ENCODE peak calls at places on chromosomes 5 and 9, in seven cellular contexts. Z, X, O, N, Y, V and K are unnamed samples.

GRCh38 chr5:1034986-1035385 is 26.4 kb downstream of the NKD2 start:
- DNase-seq in Z (no peak), X (no peak), O (no peak), N (no peak), Y (no peak), V (no peak), K (no peak)

GRCh38 chr5:180605554-180606214 is 14.4 kb upstream of the SCGB3A1 start:
- DNase-seq in Z (peak; percentile 16), X (peak; percentile 40), O (peak; percentile 53), N (no peak), Y (peak; percentile 60), V (peak; percentile 48), K (no peak)

GRCh38 chr9:33923079-33923478 is 106.1 kb downstream of the UBE2R2 start:
- DNase-seq in Z (no peak), X (no peak), O (no peak), N (no peak), Y (no peak), V (no peak), K (no peak)

GRCh38 chr5:173802670-173803165 is 85.4 kb upstream of the CPEB4 start:
- DNase-seq in Z (no peak), X (no peak), O (no peak), N (no peak), Y (peak; percentile 79), V (peak; percentile 67), K (no peak)

GRCh38 chr5:57450991-57451876 is 31.4 kb downstream of the ACTBL2 start:
- DNase-seq in Z (peak; percentile 98), X (no peak), O (peak; percentile 76), N (no peak), Y (no peak), V (no peak), K (no peak)

GRCh38 chr5:154380263-154380662 is 65.5 kb upstream of the SAP30L start:
- DNase-seq in Z (peak; percentile 72), X (no peak), O (no peak), N (no peak), Y (no peak), V (no peak), K (no peak)

GRCh38 chr5:150694638-150695037 is 6.2 kb downstream of the RBM22 start:
- DNase-seq in Z (peak; percentile 79), X (no peak), O (peak; percentile 26), N (no peak), Y (no peak), V (no peak), K (no peak)

GRCh38 chr5:169804861-169805260 is 167.8 kb downstream of the DOCK2 start:
- DNase-seq in Z (peak; percentile 56), X (no peak), O (peak; percentile 43), N (no peak), Y (no peak), V (no peak), K (no peak)

GRCh38 chr9:87087197-87087596 is 139.9 kb upstream of the GAS1 start:
- DNase-seq in Z (no peak), X (no peak), O (no peak), N (no peak), Y (no peak), V (no peak), K (no peak)

GRCh38 chr5:115414406-115415142 is 118.1 kb upstream of the CCDC112 start:
- DNase-seq in Z (peak; percentile 93), X (no peak), O (peak; percentile 50), N (peak; percentile 49), Y (no peak), V (peak; percentile 60), K (peak; percentile 92)

GRCh38 chr5:17190799-17191391 is 26.5 kb upstream of the BASP1 start:
- DNase-seq in Z (peak; percentile 70), X (no peak), O (peak; percentile 16), N (no peak), Y (no peak), V (no peak), K (no peak)

GRCh38 chr5:127796207-127796606 is 93.0 kb downstream of the CCDC192 start:
- DNase-seq in Z (no peak), X (no peak), O (no peak), N (no peak), Y (no peak), V (no peak), K (no peak)

GRCh38 chr5:127801751-127802476 is 98.7 kb downstream of the CCDC192 start:
- DNase-seq in Z (peak; percentile 53), X (no peak), O (peak; percentile 67), N (no peak), Y (no peak), V (peak; percentile 33), K (no peak)

GRCh38 chr5:127793879-127794278 is 90.7 kb downstream of the CCDC192 start:
- DNase-seq in Z (no peak), X (no peak), O (no peak), N (no peak), Y (no peak), V (no peak), K (no peak)

GRCh38 chr5:127802477-127802865 is 99.3 kb downstream of the CCDC192 start:
- DNase-seq in Z (peak; percentile 26), X (no peak), O (peak; percentile 6), N (no peak), Y (no peak), V (no peak), K (no peak)

DNA sequence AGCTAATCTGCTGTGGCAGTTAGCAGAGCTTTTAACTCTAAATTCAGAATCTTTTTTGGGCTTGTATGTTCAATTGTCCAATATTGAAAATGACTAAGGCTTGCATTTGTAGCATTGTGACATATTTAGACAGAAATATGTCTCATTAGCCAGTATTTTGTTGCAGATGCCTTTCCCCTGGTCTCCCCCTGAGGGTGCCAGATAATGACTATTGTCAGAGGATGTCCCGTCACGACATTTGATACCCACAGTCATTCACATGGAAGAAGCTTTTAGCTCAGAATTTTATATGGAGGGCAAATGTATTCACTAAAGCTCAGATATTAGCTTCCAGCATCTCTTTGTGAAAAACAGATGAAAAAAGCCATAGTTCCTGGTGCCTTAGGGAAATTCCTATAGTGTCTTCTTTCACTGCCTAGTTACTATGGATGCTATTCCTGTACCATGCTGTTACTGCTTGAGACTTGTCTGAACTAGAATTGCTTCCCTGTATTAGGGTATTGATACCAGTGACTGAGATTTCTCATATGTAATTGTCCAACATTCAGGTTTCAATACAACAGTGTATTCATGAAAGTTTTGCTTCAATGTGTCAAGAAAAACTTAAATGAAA is 96.2 kb downstream of the CCDC192 start:
- DNase-seq in Z (no peak), X (no peak), O (no peak), N (no peak), Y (no peak), V (no peak), K (no peak)
- TF ChIP-seq CTCF in Z (no peak), X (no peak), O (no peak), N (no peak), Y (no peak), V (no peak), K (no peak)

GRCh38 chr9:111548623-111549022 is 23.6 kb downstream of the ZNF483 start:
- DNase-seq in Z (no peak), X (no peak), O (no peak), N (no peak), Y (no peak), V (no peak), K (no peak)

GRCh38 chr9:111542497-111543254 is 17.7 kb downstream of the ZNF483 start:
- DNase-seq in Z (no peak), X (no peak), O (no peak), N (no peak), Y (no peak), V (no peak), K (no peak)
- H3K36me3 ChIP-seq in Z (no peaks in the 10 kb centered on the region), X (no peaks in the 10 kb centered on the region), O (peaks cover 2% of the 10 kb centered on the region), N (peaks cover 34% of the 10 kb centered on the region), Y (no peaks in the 10 kb centered on the region), V (no peaks in the 10 kb centered on the region), K (no peaks in the 10 kb centered on the region)

GRCh38 chr5:89698028-89698427 is 711.5 kb downstream of the CETN3 start:
- DNase-seq in Z (no peak), X (no peak), O (no peak), N (no peak), Y (no peak), V (no peak), K (no peak)
- H3K4me3 ChIP-seq in Z (no peak overlapping the region), X (no peak overlapping the region), O (no peak overlapping the region), N (no peak overlapping the region), Y (no peak overlapping the region), V (no peak overlapping the region), K (no peak overlapping the region)

DNA sequence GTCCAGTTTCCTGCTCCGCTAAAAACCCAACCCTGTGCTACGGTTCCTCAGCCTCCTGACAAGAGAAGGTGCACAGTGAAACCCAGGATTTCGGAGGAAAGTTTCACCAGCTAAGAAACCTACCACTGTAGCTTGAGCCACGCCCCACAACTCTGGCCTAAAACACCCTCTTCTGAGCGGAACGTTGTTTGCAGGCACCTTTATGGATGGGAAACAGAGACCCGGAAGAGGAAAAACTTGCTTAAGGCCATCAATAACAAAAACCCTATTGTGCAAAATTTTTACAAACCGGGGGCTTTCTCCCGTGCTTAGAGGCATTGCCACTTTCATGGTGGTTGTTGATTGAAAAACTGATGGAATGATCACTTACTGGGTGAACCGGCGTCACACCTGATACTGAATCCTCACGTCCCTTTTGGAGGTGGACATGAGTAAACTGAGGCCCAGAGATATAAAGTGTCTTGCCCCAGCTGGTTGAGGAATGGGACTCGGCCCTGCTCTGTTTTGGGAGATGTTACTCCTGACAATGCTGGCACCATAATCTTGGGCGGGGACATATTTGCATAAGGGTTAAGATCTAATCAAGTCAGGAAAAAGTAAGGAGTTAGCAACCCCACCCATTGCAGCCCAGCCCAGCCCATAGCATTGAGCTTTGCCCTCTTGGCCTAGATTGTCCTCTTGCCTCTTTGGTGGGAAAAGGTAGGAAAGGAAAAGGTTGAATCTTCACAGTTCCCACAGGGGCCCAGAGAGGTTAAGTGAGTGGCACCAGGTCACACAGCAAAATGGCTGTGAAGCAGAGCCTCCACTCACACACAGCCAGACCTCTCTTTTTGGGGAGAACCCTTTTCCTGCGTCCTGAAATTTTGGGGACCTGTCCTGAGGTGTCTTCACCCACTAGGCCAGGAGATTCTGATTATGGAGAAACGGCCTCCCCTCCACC is 23.2 kb upstream of the PTGS1 start:
- DNase-seq in Z (no peak), X (no peak), O (no peak), N (no peak), Y (peak; percentile 81), V (no peak), K (no peak)
- TF ChIP-seq CTCF in Z (no peak), X (no peak), O (no peak), N (no peak), Y (no peak), V (no peak), K (peak; percentile 23)

GRCh38 chr9:92781902-92782301 is 17.3 kb upstream of the BICD2 start:
- DNase-seq in Z (no peak), X (no peak), O (no peak), N (no peak), Y (no peak), V (no peak), K (no peak)
- H3K36me3 ChIP-seq in Z (no peaks in the 10 kb centered on the region), X (no peaks in the 10 kb centered on the region), O (no peaks in the 10 kb centered on the region), N (no peaks in the 10 kb centered on the region), Y (no peaks in the 10 kb centered on the region), V (no peaks in the 10 kb centered on the region), K (no peaks in the 10 kb centered on the region)